ENCODE peak calls at places on chromosome 11, in six cellular contexts. One of them, this sample, is unnamed. For H3K4me1, the result is how much of the 10 kb centered on the place peaks cover.

GRCh38 chr11:61103851-61104423 is 1.6 kb downstream of the CD5 start:
- DNase-seq in A549: no peak
- DNase-seq in astrocyte: no peak
- DNase-seq in neural progenitor cell: no peak
- DNase-seq in heart right ventricle: no peak
- DNase-seq in PC-3: no peak
- DNase-seq in this sample: no peak

GRCh38 chr11:120389693-120390584 is 53.7 kb downstream of the ARHGEF12 start:
- DNase-seq in A549: no peak
- DNase-seq in astrocyte: no peak
- DNase-seq in neural progenitor cell: no peak
- DNase-seq in heart right ventricle: no peak
- DNase-seq in PC-3: peak
- DNase-seq in this sample: no peak

GRCh38 chr11:35969089-35970046 is 25.5 kb downstream of the LDLRAD3 start:
- DNase-seq in A549: no peak
- DNase-seq in astrocyte: no peak
- DNase-seq in neural progenitor cell: no peak
- DNase-seq in heart right ventricle: no peak
- DNase-seq in PC-3: peak
- DNase-seq in this sample: no peak

GRCh38 chr11:132334769-132335280 is 964.4 kb downstream of the NTM start:
- DNase-seq in A549: no peak
- DNase-seq in astrocyte: no peak
- DNase-seq in neural progenitor cell: no peak
- DNase-seq in heart right ventricle: no peak
- DNase-seq in PC-3: no peak
- DNase-seq in this sample: no peak

GRCh38 chr11:102046841-102047240 is 396 bp upstream of the CFAP300 start:
- DNase-seq in A549: no peak
- DNase-seq in astrocyte: peak
- DNase-seq in neural progenitor cell: no peak
- DNase-seq in heart right ventricle: no peak
- DNase-seq in PC-3: no peak
- DNase-seq in this sample: no peak

GRCh38 chr11:30281476-30282288 is 41.2 kb upstream of the ARL14EP start:
- DNase-seq in A549: no peak
- DNase-seq in astrocyte: no peak
- DNase-seq in neural progenitor cell: no peak
- DNase-seq in heart right ventricle: no peak
- DNase-seq in PC-3: no peak
- DNase-seq in this sample: no peak

GRCh38 chr11:58301576-58301975 is 33.5 kb upstream of the OR10W1 start:
- DNase-seq in A549: no peak
- DNase-seq in astrocyte: peak
- DNase-seq in neural progenitor cell: no peak
- DNase-seq in heart right ventricle: no peak
- DNase-seq in PC-3: peak
- DNase-seq in this sample: no peak

GRCh38 chr11:127106142-127106541 is 105.6 kb upstream of the KIRREL3 start:
- DNase-seq in A549: no peak
- DNase-seq in astrocyte: no peak
- DNase-seq in neural progenitor cell: peak
- DNase-seq in heart right ventricle: no peak
- DNase-seq in PC-3: no peak
- DNase-seq in this sample: no peak

GRCh38 chr11:6498121-6498520 is 1.0 kb downstream of the DNHD1 start:
- DNase-seq in A549: no peak
- DNase-seq in astrocyte: peak
- DNase-seq in neural progenitor cell: no peak
- DNase-seq in heart right ventricle: no peak
- DNase-seq in PC-3: no peak
- DNase-seq in this sample: peak

GRCh38 chr11:47905358-47906059 is 57.4 kb upstream of the NUP160 start:
- DNase-seq in A549: no peak
- DNase-seq in astrocyte: peak
- DNase-seq in neural progenitor cell: no peak
- DNase-seq in heart right ventricle: no peak
- DNase-seq in PC-3: no peak
- DNase-seq in this sample: no peak

GRCh38 chr11:57476223-57476882 is 16.0 kb downstream of the RTN4RL2 start:
- DNase-seq in A549: no peak
- DNase-seq in astrocyte: no peak
- DNase-seq in neural progenitor cell: peak
- DNase-seq in heart right ventricle: peak
- DNase-seq in PC-3: peak
- DNase-seq in this sample: no peak

GRCh38 chr11:86934933-86935579 is 20.1 kb downstream of the FZD4 start:
- DNase-seq in A549: no peak
- DNase-seq in astrocyte: peak
- DNase-seq in neural progenitor cell: no peak
- DNase-seq in heart right ventricle: no peak
- DNase-seq in PC-3: peak
- DNase-seq in this sample: no peak
- H3K4me1 ChIP-seq in A549: under half
- H3K4me1 ChIP-seq in astrocyte: under half
- H3K4me1 ChIP-seq in neural progenitor cell: under half
- H3K4me1 ChIP-seq in heart right ventricle: under half
- H3K4me1 ChIP-seq in PC-3: half or more
- H3K4me1 ChIP-seq in this sample: under half

DNA sequence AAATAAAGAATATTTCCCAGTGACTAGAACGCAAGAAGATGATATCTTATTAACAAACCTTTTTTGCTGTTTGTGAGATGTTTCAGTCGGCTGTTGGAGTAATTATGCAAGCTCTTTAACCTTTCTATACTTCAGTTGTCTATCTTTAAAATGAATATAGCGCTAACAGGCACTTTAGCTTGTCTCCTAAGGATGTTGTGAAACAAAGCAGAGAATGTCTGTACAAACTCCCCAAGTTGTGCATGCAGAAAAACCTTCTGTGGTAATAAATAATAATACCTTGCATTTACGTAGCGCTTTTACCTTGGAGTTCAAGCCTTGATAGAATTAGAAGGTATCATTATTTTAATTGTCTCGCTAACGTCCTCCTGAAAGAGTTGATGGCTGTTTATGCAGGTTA is 1.9 kb upstream of the KDM2A start:
- DNase-seq in A549: no peak
- DNase-seq in astrocyte: no peak
- DNase-seq in neural progenitor cell: no peak
- DNase-seq in heart right ventricle: no peak
- DNase-seq in PC-3: no peak
- DNase-seq in this sample: no peak
- H3K4me3 ChIP-seq in A549: no peak
- H3K4me3 ChIP-seq in astrocyte: no peak
- H3K4me3 ChIP-seq in neural progenitor cell: peak
- H3K4me3 ChIP-seq in heart right ventricle: peak
- H3K4me3 ChIP-seq in PC-3: no peak
- H3K4me3 ChIP-seq in this sample: no peak

DNA sequence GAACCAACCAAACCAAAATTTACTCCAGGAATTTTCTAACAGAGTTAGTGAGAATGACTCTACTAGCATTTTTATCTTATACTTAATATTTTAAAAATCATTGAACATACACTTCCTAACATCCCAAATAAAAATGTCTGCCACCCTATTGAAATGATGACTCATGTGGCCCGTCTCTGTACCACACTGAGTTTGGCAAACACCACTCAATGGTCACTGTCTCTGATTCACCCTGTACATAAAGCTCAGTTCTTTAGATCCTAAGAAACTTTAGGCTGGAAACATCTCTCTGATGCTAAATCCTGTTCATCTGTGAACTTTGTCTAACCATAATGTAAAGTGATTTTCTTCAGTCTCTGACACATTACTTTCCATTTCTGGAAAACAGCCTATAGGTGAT is 182.0 kb downstream of the CWF19L2 start:
- DNase-seq in A549: no peak
- DNase-seq in astrocyte: no peak
- DNase-seq in neural progenitor cell: no peak
- DNase-seq in heart right ventricle: no peak
- DNase-seq in PC-3: peak
- DNase-seq in this sample: no peak
- H3K27ac ChIP-seq in A549: no peak
- H3K27ac ChIP-seq in astrocyte: no peak
- H3K27ac ChIP-seq in neural progenitor cell: no peak
- H3K27ac ChIP-seq in heart right ventricle: no peak
- H3K27ac ChIP-seq in PC-3: no peak
- H3K27ac ChIP-seq in this sample: no peak

GRCh38 chr11:1756791-1757771 is 6.6 kb downstream of the CTSD start:
- DNase-seq in A549: no peak
- DNase-seq in astrocyte: no peak
- DNase-seq in neural progenitor cell: no peak
- DNase-seq in heart right ventricle: no peak
- DNase-seq in PC-3: no peak
- DNase-seq in this sample: peak
- H3K4me1 ChIP-seq in A549: under half
- H3K4me1 ChIP-seq in astrocyte: under half
- H3K4me1 ChIP-seq in neural progenitor cell: under half
- H3K4me1 ChIP-seq in heart right ventricle: half or more
- H3K4me1 ChIP-seq in PC-3: under half
- H3K4me1 ChIP-seq in this sample: half or more

GRCh38 chr11:43580735-43581369 is 99.7 kb upstream of the HSD17B12 start:
- DNase-seq in A549: no peak
- DNase-seq in astrocyte: no peak
- DNase-seq in neural progenitor cell: peak
- DNase-seq in heart right ventricle: no peak
- DNase-seq in PC-3: no peak
- DNase-seq in this sample: no peak

GRCh38 chr11:43579919-43580276 is 100.6 kb upstream of the HSD17B12 start:
- DNase-seq in A549: no peak
- DNase-seq in astrocyte: no peak
- DNase-seq in neural progenitor cell: peak
- DNase-seq in heart right ventricle: no peak
- DNase-seq in PC-3: no peak
- DNase-seq in this sample: no peak

GRCh38 chr11:43577566-43578264 is 102.8 kb upstream of the HSD17B12 start:
- DNase-seq in A549: no peak
- DNase-seq in astrocyte: no peak
- DNase-seq in neural progenitor cell: no peak
- DNase-seq in heart right ventricle: no peak
- DNase-seq in PC-3: no peak
- DNase-seq in this sample: no peak

GRCh38 chr11:43578346-43579170 is 102.0 kb upstream of the HSD17B12 start:
- DNase-seq in A549: no peak
- DNase-seq in astrocyte: peak
- DNase-seq in neural progenitor cell: no peak
- DNase-seq in heart right ventricle: no peak
- DNase-seq in PC-3: peak
- DNase-seq in this sample: no peak

GRCh38 chr11:43579171-43579918 is 101.2 kb upstream of the HSD17B12 start:
- DNase-seq in A549: peak
- DNase-seq in astrocyte: peak
- DNase-seq in neural progenitor cell: peak
- DNase-seq in heart right ventricle: no peak
- DNase-seq in PC-3: peak
- DNase-seq in this sample: no peak
- H3K4me3 ChIP-seq in A549: peak
- H3K4me3 ChIP-seq in astrocyte: peak
- H3K4me3 ChIP-seq in neural progenitor cell: peak
- H3K4me3 ChIP-seq in heart right ventricle: peak
- H3K4me3 ChIP-seq in PC-3: peak
- H3K4me3 ChIP-seq in this sample: peak

GRCh38 chr11:12112731-12113130 is 2.3 kb downstream of the MICAL2 start:
- DNase-seq in A549: no peak
- DNase-seq in astrocyte: no peak
- DNase-seq in neural progenitor cell: no peak
- DNase-seq in heart right ventricle: no peak
- DNase-seq in PC-3: no peak
- DNase-seq in this sample: no peak
- H3K27ac ChIP-seq in A549: no peak
- H3K27ac ChIP-seq in astrocyte: peak
- H3K27ac ChIP-seq in neural progenitor cell: no peak
- H3K27ac ChIP-seq in heart right ventricle: no peak
- H3K27ac ChIP-seq in PC-3: no peak
- H3K27ac ChIP-seq in this sample: no peak

GRCh38 chr11:108025387-108026080 is 16.8 kb downstream of the CUL5 start:
- DNase-seq in A549: no peak
- DNase-seq in astrocyte: no peak
- DNase-seq in neural progenitor cell: no peak
- DNase-seq in heart right ventricle: no peak
- DNase-seq in PC-3: no peak
- DNase-seq in this sample: no peak

GRCh38 chr11:108016647-108017046 is 7.9 kb downstream of the CUL5 start:
- DNase-seq in A549: no peak
- DNase-seq in astrocyte: no peak
- DNase-seq in neural progenitor cell: no peak
- DNase-seq in heart right ventricle: no peak
- DNase-seq in PC-3: no peak
- DNase-seq in this sample: no peak

GRCh38 chr11:108018708-108019107 is 10.0 kb downstream of the CUL5 start:
- DNase-seq in A549: no peak
- DNase-seq in astrocyte: no peak
- DNase-seq in neural progenitor cell: no peak
- DNase-seq in heart right ventricle: no peak
- DNase-seq in PC-3: no peak
- DNase-seq in this sample: no peak

GRCh38 chr11:108019870-108020540 is 11.3 kb downstream of the CUL5 start:
- DNase-seq in A549: no peak
- DNase-seq in astrocyte: no peak
- DNase-seq in neural progenitor cell: no peak
- DNase-seq in heart right ventricle: no peak
- DNase-seq in PC-3: no peak
- DNase-seq in this sample: no peak
- H3K4me1 ChIP-seq in A549: under half
- H3K4me1 ChIP-seq in astrocyte: under half
- H3K4me1 ChIP-seq in neural progenitor cell: under half
- H3K4me1 ChIP-seq in heart right ventricle: under half
- H3K4me1 ChIP-seq in PC-3: under half
- H3K4me1 ChIP-seq in this sample: under half